ENCODE peak calls at places on chromosomes 2 and 18, in six cellular contexts. L is activated CD4-positive, CD25-positive, alpha-beta regulatory T cell; Y is HCEC 1CT; J is amniotic epithelial cell; P is PC-3; T is mesendoderm. U is an unnamed sample.
A peak's percentile ranks its signal among the peaks of the same experiment; 100 is the strongest.

GRCh38 chr18:34848695-34849094 is 138.6 kb downstream of the DTNA start:
- DNase-seq in J (no peak), P (no peak), Y (no peak), L (no peak), T (peak; percentile 8), U (no peak)

GRCh38 chr2:44490726-44491125 is 129.0 kb downstream of the CAMKMT start:
- DNase-seq in J (no peak), T (no peak), Y (no peak), P (no peak), L (no peak), U (no peak)

GRCh38 chr2:27264753-27265535 is 2.1 kb upstream of the SLC30A3 start:
- DNase-seq in J (peak; percentile 11), T (peak; percentile 87), Y (peak; percentile 16), L (peak; percentile 9), P (peak; percentile 58), U (peak; percentile 59)

GRCh38 chr2:70960833-70961647 is 17.4 kb upstream of the ANKRD53 start:
- DNase-seq in T (peak; percentile 45), J (no peak), Y (no peak), L (no peak), P (no peak), U (peak; percentile 9)

GRCh38 chr2:61247204-61247812 is 85.3 kb downstream of the C2orf74 start:
- DNase-seq in Y (peak; percentile 56), T (no peak), P (no peak), L (no peak), J (peak; percentile 98), U (no peak)

GRCh38 chr2:128736689-128737545 is 418.2 kb upstream of the HS6ST1 start:
- DNase-seq in J (peak; percentile 56), Y (peak; percentile 3), T (peak; percentile 86), P (peak; percentile 57), L (peak; percentile 14), U (peak; percentile 81)

GRCh38 chr2:176584333-176584732 is 315.1 kb downstream of the MTX2 start:
- DNase-seq in L (no peak), P (peak; percentile 78), J (peak; percentile 34), T (no peak), Y (peak; percentile 54), U (no peak)

GRCh38 chr2:156918410-156918809 is 339.1 kb upstream of the GALNT5 start:
- DNase-seq in J (no peak), P (no peak), Y (no peak), T (peak; percentile 90), L (no peak), U (no peak)

GRCh38 chr2:67719351-67719750 is 322.2 kb downstream of the ETAA1 start:
- DNase-seq in L (no peak), T (no peak), J (no peak), Y (peak; percentile 26), P (no peak), U (no peak)

GRCh38 chr2:224716201-224716600 is at the start of gene CCDC195:
- DNase-seq in T (no peak), J (no peak), Y (no peak), L (no peak), P (no peak), U (no peak)

GRCh38 chr2:236355911-236356310 is 91.7 kb upstream of the ASB18 start:
- DNase-seq in Y (no peak), L (no peak), T (no peak), P (no peak), J (no peak), U (no peak)

GRCh38 chr2:225037374-225038075 is 4.7 kb downstream of the DOCK10 start:
- DNase-seq in J (no peak), L (no peak), T (no peak), Y (no peak), P (no peak), U (no peak)

GRCh38 chr2:205755923-205756322 is 73.6 kb downstream of the NRP2 start:
- DNase-seq in L (no peak), J (peak; percentile 64), P (no peak), Y (no peak), T (no peak), U (no peak)

GRCh38 chr2:200309296-200309846 is 2.9 kb downstream of the SPATS2L start:
- DNase-seq in T (no peak), J (no peak), P (peak; percentile 54), Y (no peak), L (no peak), U (no peak)

GRCh38 chr2:11833601-11834000 is 87.2 kb downstream of the LPIN1 start:
- DNase-seq in J (peak; percentile 44), T (no peak), L (no peak), P (no peak), Y (peak; percentile 38), U (no peak)

GRCh38 chr2:220163486-220163885 is 536.1 kb downstream of the SLC4A3 start:
- DNase-seq in P (peak; percentile 13), L (no peak), T (no peak), J (peak; percentile 66), Y (peak; percentile 6), U (no peak)

GRCh38 chr2:131155208-131155855 is 50.2 kb downstream of the PLEKHB2 start:
- DNase-seq in L (no peak), P (no peak), J (no peak), T (no peak), Y (no peak), U (no peak)

GRCh38 chr18:26185267-26185666 is 41.0 kb upstream of the TAF4B start:
- DNase-seq in P (peak; percentile 48), T (peak; percentile 75), L (no peak), Y (peak; percentile 7), J (no peak), U (no peak)

GRCh38 chr2:227890495-227891079 is 19.2 kb downstream of the DAW1 start:
- DNase-seq in Y (peak; percentile 49), P (peak; percentile 80), J (peak; percentile 52), T (peak; percentile 38), L (no peak), U (no peak)

GRCh38 chr18:28960146-28960545 is 783.2 kb upstream of the CDH2 start:
- DNase-seq in P (peak; percentile 59), T (no peak), L (no peak), J (peak; percentile 8), Y (peak; percentile 57), U (no peak)

GRCh38 chr18:69998523-69998987 is 50.9 kb upstream of the CD226 start:
- DNase-seq in P (no peak), J (no peak), Y (no peak), L (no peak), T (no peak), U (no peak)

GRCh38 chr2:47031909-47032668 is 116.5 kb upstream of the MCFD2 start:
- DNase-seq in L (no peak), P (peak; percentile 10), Y (no peak), J (peak; percentile 21), T (peak; percentile 37), U (no peak)

GRCh38 chr18:62460851-62461300 is 61.9 kb upstream of the ZCCHC2 start:
- DNase-seq in L (no peak), Y (peak; percentile 13), P (peak; percentile 18), T (no peak), J (peak; percentile 79), U (no peak)

GRCh38 chr18:74455386-74455785 is 1.7 kb downstream of the DIPK1C start:
- DNase-seq in P (no peak), Y (no peak), T (no peak), J (no peak), L (no peak), U (no peak)

GRCh38 chr2:80338794-80339193 is 34.2 kb upstream of the LRRTM1 start:
- DNase-seq in J (no peak), L (no peak), P (no peak), T (no peak), Y (no peak), U (no peak)

GRCh38 chr2:139828011-139828410 is 1047.8 kb upstream of the NXPH2 start:
- DNase-seq in J (no peak), L (no peak), P (no peak), T (peak; percentile 21), Y (no peak), U (no peak)

GRCh38 chr2:219736196-219736595 is 108.8 kb downstream of the SLC4A3 start:
- DNase-seq in Y (peak; percentile 60), P (peak; percentile 86), T (peak; percentile 82), L (no peak), J (peak; percentile 78), U (no peak)

GRCh38 chr2:9303528-9304225 is 97.1 kb downstream of the ASAP2 start:
- DNase-seq in Y (no peak), J (no peak), T (no peak), L (no peak), P (no peak), U (no peak)

GRCh38 chr2:95275601-95276243 is 1.5 kb downstream of the PROM2 start:
- DNase-seq in L (no peak), T (no peak), Y (no peak), P (peak; percentile 72), J (no peak), U (no peak)

GRCh38 chr2:235160281-235160805 is 208.5 kb downstream of the SH3BP4 start:
- DNase-seq in L (no peak), T (peak; percentile 27), P (no peak), J (no peak), Y (no peak), U (no peak)

GRCh38 chr18:32308493-32309120 is 118.8 kb downstream of the MEP1B start:
- DNase-seq in Y (peak; percentile 88), L (no peak), J (peak; percentile 91), T (peak; percentile 84), P (peak; percentile 57), U (no peak)

GRCh38 chr2:41963661-41964525 is 83.9 kb upstream of the PKDCC start:
- DNase-seq in L (no peak), J (peak; percentile 77), T (peak; percentile 82), Y (peak; percentile 23), P (peak; percentile 41), U (no peak)

GRCh38 chr2:45839388-45840251 is 188.1 kb downstream of the PRKCE start:
- DNase-seq in P (peak; percentile 37), J (no peak), L (no peak), T (no peak), Y (no peak), U (no peak)

GRCh38 chr2:205680903-205681302 is 1.4 kb upstream of the NRP2 start:
- DNase-seq in T (peak; percentile 89), J (no peak), P (no peak), L (no peak), Y (no peak), U (no peak)

GRCh38 chr2:128469203-128469602 is 150.5 kb upstream of the HS6ST1 start:
- DNase-seq in P (peak; percentile 12), J (no peak), Y (no peak), T (peak; percentile 52), L (no peak), U (no peak)

U was measured in memory B cell.